ENCODE peak calls at places on chromosome 11, in five cellular contexts. One of them, this sample, is unnamed.
A peak's percentile ranks its signal among the peaks of the same experiment; 100 is the strongest.

GRCh38 chr11:36478700-36479329 is 31.3 kb downstream of the TRAF6 start:
- DNase-seq in SK-N-SH: peak; percentile 45
- DNase-seq in GM12878: no peak
- DNase-seq in A549: peak; percentile 35
- DNase-seq in K562: no peak
- DNase-seq in this sample: peak; percentile 59

GRCh38 chr11:17012712-17013547 is 1.3 kb downstream of the PLEKHA7 start:
- DNase-seq in K562: no peak
- DNase-seq in SK-N-SH: no peak
- DNase-seq in GM12878: no peak
- DNase-seq in A549: peak; percentile 83
- DNase-seq in this sample: peak; percentile 52

GRCh38 chr11:68764746-68765145 is 13.4 kb upstream of the TESMIN start:
- DNase-seq in K562: no peak
- DNase-seq in GM12878: no peak
- DNase-seq in A549: no peak
- DNase-seq in SK-N-SH: no peak
- DNase-seq in this sample: no peak

GRCh38 chr11:113488931-113489351 is 13.7 kb upstream of the DRD2 start:
- DNase-seq in K562: no peak
- DNase-seq in A549: no peak
- DNase-seq in SK-N-SH: no peak
- DNase-seq in GM12878: no peak
- DNase-seq in this sample: no peak

GRCh38 chr11:105489431-105489830 is 120.4 kb upstream of the GRIA4 start:
- DNase-seq in K562: no peak
- DNase-seq in A549: no peak
- DNase-seq in GM12878: no peak
- DNase-seq in SK-N-SH: no peak
- DNase-seq in this sample: peak; percentile 22

GRCh38 chr11:14357843-14358728 is 897 bp downstream of the RRAS2 start:
- DNase-seq in GM12878: no peak
- DNase-seq in SK-N-SH: peak; percentile 83
- DNase-seq in A549: peak; percentile 58
- DNase-seq in K562: peak; percentile 75
- DNase-seq in this sample: peak; percentile 54

GRCh38 chr11:110892741-110893285 is 180.6 kb upstream of the ARHGAP20 start:
- DNase-seq in SK-N-SH: no peak
- DNase-seq in A549: no peak
- DNase-seq in GM12878: no peak
- DNase-seq in K562: no peak
- DNase-seq in this sample: peak; percentile 25

GRCh38 chr11:59200421-59200746 is 12.3 kb downstream of the MPEG1 start:
- DNase-seq in A549: no peak
- DNase-seq in GM12878: no peak
- DNase-seq in K562: no peak
- DNase-seq in SK-N-SH: no peak
- DNase-seq in this sample: no peak

GRCh38 chr11:57638005-57638760 is 11.5 kb downstream of the YPEL4 start:
- DNase-seq in GM12878: no peak
- DNase-seq in A549: peak; percentile 99
- DNase-seq in SK-N-SH: peak; percentile 98
- DNase-seq in K562: no peak
- DNase-seq in this sample: peak; percentile 84

GRCh38 chr11:69297926-69298777 is 4.2 kb downstream of the MYEOV start:
- DNase-seq in K562: peak; percentile 37
- DNase-seq in A549: peak; percentile 76
- DNase-seq in SK-N-SH: no peak
- DNase-seq in GM12878: peak; percentile 91
- DNase-seq in this sample: peak; percentile 82

GRCh38 chr11:59641156-59641555 is 25.6 kb upstream of the OSBP start:
- DNase-seq in A549: no peak
- DNase-seq in GM12878: no peak
- DNase-seq in SK-N-SH: no peak
- DNase-seq in K562: no peak
- DNase-seq in this sample: peak; percentile 4

GRCh38 chr11:70883973-70884688 is 368.2 kb downstream of the SHANK2 start:
- DNase-seq in K562: no peak
- DNase-seq in GM12878: no peak
- DNase-seq in SK-N-SH: no peak
- DNase-seq in A549: no peak
- DNase-seq in this sample: no peak

GRCh38 chr11:69339916-69340565 is 46.1 kb downstream of the MYEOV start:
- DNase-seq in K562: no peak
- DNase-seq in SK-N-SH: no peak
- DNase-seq in GM12878: no peak
- DNase-seq in A549: no peak
- DNase-seq in this sample: no peak

GRCh38 chr11:21567628-21568290 is 625.1 kb upstream of the ANO5 start:
- DNase-seq in SK-N-SH: no peak
- DNase-seq in GM12878: no peak
- DNase-seq in A549: no peak
- DNase-seq in K562: no peak
- DNase-seq in this sample: no peak

GRCh38 chr11:94968334-94968958 is 4.9 kb downstream of the CWC15 start:
- DNase-seq in K562: no peak
- DNase-seq in A549: no peak
- DNase-seq in GM12878: no peak
- DNase-seq in SK-N-SH: peak; percentile 34
- DNase-seq in this sample: peak; percentile 60

GRCh38 chr11:96187779-96188624 is 155.0 kb downstream of the MAML2 start:
- DNase-seq in SK-N-SH: no peak
- DNase-seq in GM12878: no peak
- DNase-seq in K562: no peak
- DNase-seq in A549: no peak
- DNase-seq in this sample: peak; percentile 85
- TF ChIP-seq RCOR1 in SK-N-SH: no peak
- TF ChIP-seq RCOR1 in GM12878: peak; percentile 74
- TF ChIP-seq RCOR1 in K562: no peak
- TF ChIP-seq RCOR1 in A549: no peak
- TF ChIP-seq RCOR1 in this sample: no peak

GRCh38 chr11:12050470-12050891 is 42.1 kb upstream of the DKK3 start:
- DNase-seq in K562: no peak
- DNase-seq in GM12878: no peak
- DNase-seq in SK-N-SH: no peak
- DNase-seq in A549: no peak
- DNase-seq in this sample: no peak
- TF ChIP-seq RCOR1 in K562: no peak
- TF ChIP-seq RCOR1 in GM12878: no peak
- TF ChIP-seq RCOR1 in SK-N-SH: no peak
- TF ChIP-seq RCOR1 in A549: no peak
- TF ChIP-seq RCOR1 in this sample: no peak

GRCh38 chr11:49851511-49851910 is 100.7 kb upstream of the OR4C13 start:
- DNase-seq in K562: no peak
- DNase-seq in A549: no peak
- DNase-seq in SK-N-SH: no peak
- DNase-seq in GM12878: no peak
- DNase-seq in this sample: no peak

GRCh38 chr11:49851971-49852389 is 100.2 kb upstream of the OR4C13 start:
- DNase-seq in K562: no peak
- DNase-seq in A549: no peak
- DNase-seq in GM12878: no peak
- DNase-seq in SK-N-SH: no peak
- DNase-seq in this sample: no peak
- TF ChIP-seq RCOR1 in K562: no peak
- TF ChIP-seq RCOR1 in A549: no peak
- TF ChIP-seq RCOR1 in GM12878: no peak
- TF ChIP-seq RCOR1 in SK-N-SH: no peak
- TF ChIP-seq RCOR1 in this sample: no peak

GRCh38 chr11:42524534-42525227 is 787.1 kb upstream of the API5 start:
- DNase-seq in A549: no peak
- DNase-seq in GM12878: peak; percentile 5
- DNase-seq in SK-N-SH: peak; percentile 50
- DNase-seq in K562: peak; percentile 18
- DNase-seq in this sample: no peak
- TF ChIP-seq RCOR1 in A549: no peak
- TF ChIP-seq RCOR1 in GM12878: no peak
- TF ChIP-seq RCOR1 in SK-N-SH: no peak
- TF ChIP-seq RCOR1 in K562: no peak
- TF ChIP-seq RCOR1 in this sample: no peak

DNA sequence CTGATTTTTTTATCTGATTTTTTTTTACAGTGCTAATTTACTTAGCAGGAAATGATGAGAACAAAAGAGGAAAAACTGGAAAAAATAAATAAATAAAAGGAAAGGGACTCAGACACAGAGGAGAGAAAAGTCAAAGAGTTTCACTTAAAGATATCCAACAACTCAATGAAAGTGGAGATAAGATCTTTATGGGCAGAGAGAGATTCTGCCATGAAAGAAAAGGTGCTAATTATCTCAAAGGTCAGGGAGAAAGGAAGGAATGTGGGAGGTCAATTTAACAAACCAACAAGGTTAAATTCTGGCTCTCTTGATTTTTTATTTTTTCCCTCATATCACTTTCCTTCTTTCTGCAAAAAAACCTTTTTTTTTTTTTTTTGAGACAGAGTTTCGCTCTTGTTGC is 86.0 kb downstream of the DENND5A start:
- DNase-seq in GM12878: no peak
- DNase-seq in A549: no peak
- DNase-seq in K562: no peak
- DNase-seq in SK-N-SH: no peak
- DNase-seq in this sample: no peak
- TF ChIP-seq RCOR1 in GM12878: no peak
- TF ChIP-seq RCOR1 in A549: no peak
- TF ChIP-seq RCOR1 in K562: no peak
- TF ChIP-seq RCOR1 in SK-N-SH: no peak
- TF ChIP-seq RCOR1 in this sample: no peak

GRCh38 chr11:45773271-45774022 is 31.5 kb upstream of the SLC35C1 start:
- DNase-seq in K562: no peak
- DNase-seq in A549: no peak
- DNase-seq in GM12878: no peak
- DNase-seq in SK-N-SH: no peak
- DNase-seq in this sample: no peak
- TF ChIP-seq RCOR1 in K562: no peak
- TF ChIP-seq RCOR1 in A549: no peak
- TF ChIP-seq RCOR1 in GM12878: no peak
- TF ChIP-seq RCOR1 in SK-N-SH: no peak
- TF ChIP-seq RCOR1 in this sample: no peak

DNA sequence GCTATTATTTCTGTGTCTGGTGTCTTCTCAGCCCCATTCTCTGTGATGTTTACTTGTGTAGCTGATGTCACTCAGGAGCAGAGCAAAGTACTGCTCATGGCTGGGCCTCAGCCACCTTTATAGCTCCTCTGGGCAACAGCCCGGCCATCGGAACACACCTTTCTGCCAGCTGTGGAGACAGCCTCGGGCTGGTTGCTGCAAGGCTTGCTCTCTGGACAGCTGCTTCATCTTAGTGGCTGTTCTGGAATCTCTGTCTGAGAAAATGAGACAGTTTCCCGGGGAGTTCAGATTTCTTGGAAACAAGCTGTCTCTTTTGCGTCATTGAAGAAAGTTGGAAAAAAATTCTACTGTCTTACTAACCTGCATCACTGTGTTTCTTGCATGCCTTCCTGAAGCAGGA is 20.0 kb downstream of the THY1 start:
- DNase-seq in K562: no peak
- DNase-seq in SK-N-SH: no peak
- DNase-seq in GM12878: no peak
- DNase-seq in A549: no peak
- DNase-seq in this sample: peak; percentile 29
- TF ChIP-seq RCOR1 in K562: no peak
- TF ChIP-seq RCOR1 in SK-N-SH: no peak
- TF ChIP-seq RCOR1 in GM12878: no peak
- TF ChIP-seq RCOR1 in A549: no peak
- TF ChIP-seq RCOR1 in this sample: no peak